ENCODE peak calls at places on chromosomes 11 and 22, in seven cellular contexts. X, B, V, Z, I, D and L are unnamed samples.

GRCh38 chr22:39820266-39820665 is 73.3 kb downstream of the ENTHD1 start:
- DNase-seq in X (no peak), B (no peak), V (no peak), Z (peak), I (no peak), D (no peak), L (peak)

GRCh38 chr11:96275807-96276594 is 67.0 kb downstream of the MAML2 start:
- DNase-seq in X (no peak), B (no peak), V (no peak), Z (peak), I (no peak), D (no peak), L (peak)

GRCh38 chr11:123299721-123300120 is 104.7 kb upstream of the CLMP start:
- DNase-seq in X (no peak), B (no peak), V (no peak), Z (no peak), I (no peak), D (no peak), L (no peak)

GRCh38 chr11:126341760-126342161 is 13.7 kb upstream of the ST3GAL4 start:
- DNase-seq in X (no peak), B (no peak), V (no peak), Z (peak), I (no peak), D (no peak), L (peak)

GRCh38 chr11:130527648-130528300 is 79.3 kb downstream of the ADAMTS15 start:
- DNase-seq in X (no peak), B (peak), V (no peak), Z (peak), I (no peak), D (no peak), L (peak)

GRCh38 chr22:20404881-20405280 is 10.9 kb downstream of the ZNF74 start:
- DNase-seq in X (no peak), B (no peak), V (no peak), Z (no peak), I (no peak), D (no peak), L (no peak)

GRCh38 chr11:62142921-62143320 is 19.1 kb downstream of the INCENP start:
- DNase-seq in X (no peak), B (no peak), V (no peak), Z (no peak), I (no peak), D (no peak), L (no peak)

GRCh38 chr11:128477811-128478210 is 109.5 kb downstream of the ETS1 start:
- DNase-seq in X (no peak), B (no peak), V (no peak), Z (no peak), I (no peak), D (no peak), L (no peak)

GRCh38 chr11:64568584-64569140 is 22.4 kb upstream of the SLC22A12 start:
- DNase-seq in X (no peak), B (peak), V (no peak), Z (no peak), I (no peak), D (no peak), L (no peak)

GRCh38 chr11:95419915-95420314 is 188.9 kb upstream of the SESN3 start:
- DNase-seq in X (no peak), B (no peak), V (peak), Z (peak), I (no peak), D (no peak), L (peak)

GRCh38 chr11:60767388-60767811 is 10.7 kb downstream of the MS4A15 start:
- DNase-seq in X (no peak), B (peak), V (no peak), Z (no peak), I (peak), D (peak), L (no peak)

GRCh38 chr22:50723991-50724390 is 14.0 kb upstream of the ACR start:
- DNase-seq in X (no peak), B (no peak), V (no peak), Z (no peak), I (no peak), D (no peak), L (no peak)

GRCh38 chr22:46858181-46858771 is 95.8 kb downstream of the TBC1D22A start:
- DNase-seq in X (no peak), B (no peak), V (no peak), Z (no peak), I (no peak), D (no peak), L (no peak)

GRCh38 chr11:128465946-128466688 is 121.2 kb downstream of the ETS1 start:
- DNase-seq in X (no peak), B (no peak), V (no peak), Z (no peak), I (peak), D (no peak), L (no peak)

GRCh38 chr22:44620129-44620840 is 81.7 kb upstream of the PRR5 start:
- DNase-seq in X (peak), B (peak), V (no peak), Z (peak), I (peak), D (peak), L (peak)

GRCh38 chr22:38870791-38871359 is 1.1 kb downstream of the CBX6 start:
- DNase-seq in X (no peak), B (no peak), V (no peak), Z (no peak), I (peak), D (no peak), L (no peak)

GRCh38 chr11:34915136-34916013 is 804 bp downstream of the APIP start:
- DNase-seq in X (peak), B (no peak), V (no peak), Z (no peak), I (no peak), D (no peak), L (no peak)

GRCh38 chr11:117315285-117316196 is 515 bp downstream of the BACE1 start:
- DNase-seq in X (no peak), B (no peak), V (no peak), Z (peak), I (peak), D (peak), L (peak)

GRCh38 chr11:113814181-113814580 is 34.6 kb downstream of the CLDN25 start:
- DNase-seq in X (no peak), B (no peak), V (no peak), Z (no peak), I (no peak), D (no peak), L (no peak)

GRCh38 chr11:115168229-115168671 is 336.0 kb downstream of the CADM1 start:
- DNase-seq in X (no peak), B (no peak), V (no peak), Z (no peak), I (no peak), D (no peak), L (peak)

GRCh38 chr11:47010192-47010591 is 73.6 kb downstream of the CSTPP1 start:
- DNase-seq in X (no peak), B (no peak), V (no peak), Z (no peak), I (no peak), D (no peak), L (no peak)

GRCh38 chr11:119481021-119481666 is 58.2 kb upstream of the THY1 start:
- DNase-seq in X (peak), B (peak), V (peak), Z (peak), I (peak), D (peak), L (peak)

GRCh38 chr22:50606126-50606525 is 5.5 kb downstream of the MAPK8IP2 start:
- DNase-seq in X (no peak), B (peak), V (no peak), Z (no peak), I (no peak), D (no peak), L (no peak)

GRCh38 chr11:11555228-11555627 is 66.6 kb downstream of the GALNT18 start:
- DNase-seq in X (no peak), B (no peak), V (no peak), Z (no peak), I (no peak), D (peak), L (no peak)

GRCh38 chr11:60775420-60775961 is 9.6 kb upstream of the MS4A10 start:
- DNase-seq in X (peak), B (peak), V (peak), Z (peak), I (peak), D (peak), L (peak)

GRCh38 chr11:70019576-70020011 is 58.5 kb upstream of the ANO1 start:
- DNase-seq in X (no peak), B (no peak), V (peak), Z (no peak), I (no peak), D (no peak), L (no peak)

GRCh38 chr11:6618117-6619020 is 853 bp downstream of the TPP1 start:
- DNase-seq in X (no peak), B (no peak), V (peak), Z (peak), I (peak), D (no peak), L (peak)

GRCh38 chr11:37264783-37265182 is 666.7 kb upstream of the RAG2 start:
- DNase-seq in X (no peak), B (no peak), V (no peak), Z (peak), I (no peak), D (no peak), L (no peak)

GRCh38 chr22:39240841-39241631 is 3.7 kb downstream of the PDGFB start:
- DNase-seq in X (no peak), B (peak), V (no peak), Z (no peak), I (peak), D (peak), L (peak)

GRCh38 chr11:2300290-2300935 is 1.3 kb downstream of the C11orf21 start:
- DNase-seq in X (no peak), B (peak), V (no peak), Z (no peak), I (no peak), D (no peak), L (no peak)

GRCh38 chr11:18374956-18375355 is 19.4 kb upstream of the LDHA start:
- DNase-seq in X (no peak), B (no peak), V (no peak), Z (no peak), I (no peak), D (no peak), L (no peak)

GRCh38 chr11:1256257-1257045 is 33.6 kb downstream of the MUC5B start:
- DNase-seq in X (no peak), B (no peak), V (no peak), Z (no peak), I (no peak), D (no peak), L (no peak)

GRCh38 chr11:130180491-130180890 is 20.9 kb downstream of the ST14 start:
- DNase-seq in X (no peak), B (no peak), V (no peak), Z (no peak), I (no peak), D (no peak), L (peak)

GRCh38 chr11:86761978-86762377 is 38.4 kb upstream of the PRSS23 start:
- DNase-seq in X (no peak), B (no peak), V (no peak), Z (peak), I (no peak), D (no peak), L (peak)

GRCh38 chr11:35105319-35106063 is 33.5 kb upstream of the CD44 start:
- DNase-seq in X (no peak), B (no peak), V (no peak), Z (no peak), I (no peak), D (no peak), L (no peak)

GRCh38 chr11:62599909-62600308 is 1.8 kb downstream of the MTA2 start:
- DNase-seq in X (no peak), B (no peak), V (no peak), Z (no peak), I (peak), D (no peak), L (no peak)

GRCh38 chr11:92455221-92455790 is 230.7 kb downstream of the FAT3 start:
- DNase-seq in X (no peak), B (no peak), V (no peak), Z (no peak), I (no peak), D (no peak), L (no peak)

GRCh38 chr11:3796796-3797328 is 492 bp downstream of the NUP98 start:
- DNase-seq in X (peak), B (peak), V (no peak), Z (peak), I (no peak), D (no peak), L (no peak)

GRCh38 chr11:58905141-58905715 is 34.1 kb upstream of the GLYATL1 start:
- DNase-seq in X (no peak), B (no peak), V (no peak), Z (peak), I (no peak), D (peak), L (peak)